ENCODE peak calls at places on chromosomes 1 and 21, in seven cellular contexts. K, M, A, B, X, E and C are unnamed samples.
A peak's percentile ranks its signal among the peaks of the same experiment; 100 is the strongest.

GRCh38 chr21:40466893-40467483 is 380.0 kb downstream of the DSCAM start:
- DNase-seq in K (no peak), M (no peak), A (no peak), B (peak; percentile 12), X (peak; percentile 43), E (no peak), C (no peak)

GRCh38 chr21:43957629-43958362 is 54.3 kb upstream of the TRAPPC10 start:
- DNase-seq in K (no peak), M (no peak), A (no peak), B (no peak), X (no peak), E (no peak), C (no peak)

GRCh38 chr1:29364101-29364678 is 127.9 kb downstream of the PTPRU start:
- DNase-seq in K (no peak), M (no peak), A (peak; percentile 16), B (no peak), X (no peak), E (no peak), C (no peak)

GRCh38 chr1:192445849-192446489 is 129.2 kb downstream of the RGS21 start:
- DNase-seq in K (peak; percentile 15), M (no peak), A (no peak), B (peak; percentile 30), X (peak; percentile 58), E (no peak), C (no peak)

GRCh38 chr1:154881820-154882535 is 11.9 kb upstream of the KCNN3 start:
- DNase-seq in K (no peak), M (no peak), A (no peak), B (no peak), X (no peak), E (no peak), C (no peak)

GRCh38 chr1:246567258-246568235 is 1.3 kb downstream of the CNST start:
- DNase-seq in K (no peak), M (no peak), A (no peak), B (peak; percentile 87), X (no peak), E (no peak), C (no peak)

GRCh38 chr1:185350027-185350442 is 33.0 kb upstream of the IVNS1ABP start:
- DNase-seq in K (no peak), M (no peak), A (no peak), B (no peak), X (no peak), E (no peak), C (peak; percentile 48)

GRCh38 chr1:14572861-14573260 is 25.6 kb upstream of the KAZN start:
- DNase-seq in K (no peak), M (no peak), A (no peak), B (no peak), X (no peak), E (no peak), C (no peak)

GRCh38 chr1:230966358-230966873 is 12.2 kb downstream of the TTC13 start:
- DNase-seq in K (no peak), M (no peak), A (no peak), B (no peak), X (no peak), E (no peak), C (no peak)

GRCh38 chr1:198153103-198153502 is 3.7 kb upstream of the NEK7 start:
- DNase-seq in K (no peak), M (no peak), A (no peak), B (peak; percentile 99), X (peak; percentile 42), E (peak; percentile 27), C (no peak)

GRCh38 chr21:45513003-45513706 is 29.1 kb downstream of the SLC19A1 start:
- DNase-seq in K (no peak), M (no peak), A (no peak), B (no peak), X (peak; percentile 71), E (peak; percentile 37), C (no peak)

GRCh38 chr1:240122639-240123604 is 31.2 kb downstream of the FMN2 start:
- DNase-seq in K (no peak), M (peak; percentile 8), A (no peak), B (peak; percentile 44), X (peak; percentile 70), E (no peak), C (no peak)

GRCh38 chr1:239952348-239953307 is 139.1 kb upstream of the FMN2 start:
- DNase-seq in K (no peak), M (no peak), A (peak; percentile 70), B (no peak), X (peak; percentile 9), E (no peak), C (no peak)

GRCh38 chr1:3245768-3246167 is 176.8 kb downstream of the PRDM16 start:
- DNase-seq in K (no peak), M (no peak), A (no peak), B (no peak), X (no peak), E (no peak), C (no peak)

GRCh38 chr1:224182866-224183590 is at the start of gene DEGS1:
- DNase-seq in K (peak; percentile 68), M (peak; percentile 62), A (peak; percentile 92), B (peak; percentile 56), X (peak; percentile 84), E (peak; percentile 89), C (peak; percentile 76)

GRCh38 chr1:6927626-6928025 is 142.4 kb downstream of the CAMTA1 start:
- DNase-seq in K (no peak), M (no peak), A (no peak), B (no peak), X (no peak), E (no peak), C (no peak)

GRCh38 chr1:152168535-152168868 is 9.5 kb upstream of the RPTN start:
- DNase-seq in K (no peak), M (no peak), A (no peak), B (no peak), X (no peak), E (no peak), C (no peak)
- H3K27ac ChIP-seq in K (no peak overlapping the region), M (no peak overlapping the region), A (no peak overlapping the region), B (no peak overlapping the region), X (no peak overlapping the region), E (no peak overlapping the region), C (no peak overlapping the region)

DNA sequence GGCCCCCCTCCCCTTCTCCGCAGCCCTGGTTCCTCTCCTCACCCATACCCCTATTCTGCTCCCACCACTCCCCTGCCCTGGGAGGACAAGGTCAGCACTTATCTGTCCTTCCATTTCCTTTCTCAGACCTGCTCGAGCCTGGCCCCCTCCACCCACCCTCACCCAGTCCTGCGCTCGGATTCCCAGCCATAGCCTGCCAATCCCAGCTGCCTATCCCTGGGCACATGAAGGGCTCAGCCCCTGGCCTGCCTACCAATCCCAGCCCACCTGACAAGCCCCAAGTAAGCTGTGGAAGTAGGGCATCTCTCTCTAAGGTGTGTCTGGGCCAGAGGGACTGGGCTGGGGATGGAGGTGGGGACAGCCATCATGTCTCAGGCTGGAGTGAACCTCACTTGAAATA is 5.4 kb downstream of the BLACAT1 start:
- DNase-seq in K (no peak), M (no peak), A (peak; percentile 78), B (no peak), X (no peak), E (no peak), C (peak; percentile 41)
- H3K27ac ChIP-seq in K (no peak overlapping the region), M (no peak overlapping the region), A (no peak overlapping the region), B (no peak overlapping the region), X (peak overlapping the region; percentile 15), E (no peak overlapping the region), C (peak overlapping the region; percentile 94)

GRCh38 chr1:44707112-44707881 is 23.7 kb downstream of the RNU5D-1 start:
- DNase-seq in K (no peak), M (no peak), A (no peak), B (peak; percentile 94), X (no peak), E (no peak), C (peak; percentile 90)
- H3K27ac ChIP-seq in K (no peak overlapping the region), M (no peak overlapping the region), A (no peak overlapping the region), B (peak overlapping the region; percentile 63), X (no peak overlapping the region), E (no peak overlapping the region), C (peak overlapping the region; percentile 88)

GRCh38 chr1:156282479-156283222 is at the start of gene SMG5:
- DNase-seq in K (peak; percentile 91), M (peak; percentile 93), A (peak; percentile 98), B (peak; percentile 97), X (peak; percentile 98), E (peak; percentile 96), C (peak; percentile 94)
- H3K27ac ChIP-seq in K (peak within 1 kb of the TSS; percentile 92), M (peak within 1 kb of the TSS; percentile 83), A (peak within 1 kb of the TSS; percentile 8), B (peak within 1 kb of the TSS; percentile 80), X (peak within 1 kb of the TSS; percentile 86), E (peak within 1 kb of the TSS; percentile 83), C (peak within 1 kb of the TSS; percentile 82)

GRCh38 chr1:27528701-27529637 is 39.0 kb upstream of the WASF2 start:
- DNase-seq in K (peak; percentile 79), M (peak; percentile 73), A (no peak), B (no peak), X (peak; percentile 66), E (no peak), C (no peak)

GRCh38 chr1:27526569-27527222 is 36.7 kb upstream of the WASF2 start:
- DNase-seq in K (no peak), M (no peak), A (no peak), B (no peak), X (no peak), E (no peak), C (no peak)

GRCh38 chr1:27527223-27527856 is 37.4 kb upstream of the WASF2 start:
- DNase-seq in K (no peak), M (no peak), A (peak; percentile 90), B (no peak), X (peak; percentile 77), E (no peak), C (no peak)

GRCh38 chr1:27529638-27530018 is 39.7 kb upstream of the WASF2 start:
- DNase-seq in K (no peak), M (no peak), A (no peak), B (no peak), X (no peak), E (no peak), C (no peak)

GRCh38 chr1:27527857-27528700 is 38.1 kb upstream of the WASF2 start:
- DNase-seq in K (no peak), M (no peak), A (peak; percentile 73), B (no peak), X (peak; percentile 66), E (peak; percentile 61), C (no peak)
- H3K27ac ChIP-seq in K (peak overlapping the region; percentile 80), M (peak overlapping the region; percentile 86), A (no peak overlapping the region), B (no peak overlapping the region), X (peak overlapping the region; percentile 27), E (no peak overlapping the region), C (peak overlapping the region; percentile 68)

DNA sequence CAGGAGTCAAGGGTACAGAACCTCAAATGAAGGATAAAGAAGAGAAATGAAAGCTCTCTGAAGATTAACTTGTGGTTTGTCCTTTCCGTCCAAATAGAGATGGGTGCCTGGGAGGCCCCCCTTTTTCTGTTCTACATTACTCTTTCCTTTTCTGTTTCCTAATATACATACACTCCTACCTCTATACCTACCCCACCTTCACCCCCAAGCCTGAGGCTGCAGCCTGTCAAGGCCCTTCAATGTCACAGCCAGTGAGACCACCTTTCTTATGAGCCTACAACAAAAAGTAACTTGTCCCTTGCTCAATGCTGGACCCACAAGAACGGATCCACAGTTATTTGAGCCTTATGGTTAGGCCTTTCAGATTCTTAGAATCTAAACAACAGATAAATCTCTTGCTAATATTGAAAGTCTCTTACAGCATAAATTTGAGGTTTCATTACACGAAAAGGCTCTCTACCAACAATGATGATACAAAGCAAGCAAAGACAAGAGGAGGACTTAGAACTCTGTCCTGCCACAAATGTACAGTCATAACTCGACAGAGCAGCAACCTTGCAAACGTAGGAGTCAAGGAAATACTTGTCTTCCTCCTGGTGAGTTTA is 4.1 kb upstream of the TRAF3IP3 start:
- DNase-seq in K (no peak), M (no peak), A (no peak), B (no peak), X (no peak), E (no peak), C (no peak)
- H3K27ac ChIP-seq in K (no peak overlapping the region), M (no peak overlapping the region), A (no peak overlapping the region), B (no peak overlapping the region), X (no peak overlapping the region), E (no peak overlapping the region), C (no peak overlapping the region)

GRCh38 chr1:42949312-42950145 is 9.1 kb downstream of the SLC2A1 start:
- DNase-seq in K (no peak), M (no peak), A (no peak), B (peak; percentile 64), X (no peak), E (no peak), C (no peak)
- H3K27ac ChIP-seq in K (peak overlapping the region; percentile 27), M (peak overlapping the region; percentile 31), A (no peak overlapping the region), B (peak overlapping the region; percentile 86), X (peak overlapping the region; percentile 19), E (no peak overlapping the region), C (peak overlapping the region; percentile 0)